ENCODE peak calls at places on chromosomes 7 and 10, in four cellular contexts. One of them, this sample, is unnamed.

GRCh38 chr10:87771871-87772500 is 46.0 kb downstream of the ATAD1 start:
- DNase-seq in prostate gland: no peak
- DNase-seq in HuH-7.5: no peak
- DNase-seq in activated T-helper 1 cell treated with anti-CD3 and anti-CD28 coated beads, Interleukin-2, amount 50 U/mL, for 16 hours: no peak
- DNase-seq in this sample: no peak

GRCh38 chr10:6153845-6154244 is 48.9 kb upstream of the PFKFB3 start:
- DNase-seq in prostate gland: no peak
- DNase-seq in HuH-7.5: no peak
- DNase-seq in activated T-helper 1 cell treated with anti-CD3 and anti-CD28 coated beads, Interleukin-2, amount 50 U/mL, for 16 hours: no peak
- DNase-seq in this sample: no peak

GRCh38 chr10:80324891-80325364 is 31.6 kb downstream of the DYDC1 start:
- DNase-seq in prostate gland: no peak
- DNase-seq in HuH-7.5: no peak
- DNase-seq in activated T-helper 1 cell treated with anti-CD3 and anti-CD28 coated beads, Interleukin-2, amount 50 U/mL, for 16 hours: no peak
- DNase-seq in this sample: no peak

GRCh38 chr10:19917756-19918478 is 101.7 kb downstream of the PLXDC2 start:
- DNase-seq in prostate gland: no peak
- DNase-seq in HuH-7.5: no peak
- DNase-seq in activated T-helper 1 cell treated with anti-CD3 and anti-CD28 coated beads, Interleukin-2, amount 50 U/mL, for 16 hours: no peak
- DNase-seq in this sample: no peak

GRCh38 chr10:76324283-76324682 is 892.9 kb downstream of the LRMDA start:
- DNase-seq in prostate gland: peak
- DNase-seq in HuH-7.5: no peak
- DNase-seq in activated T-helper 1 cell treated with anti-CD3 and anti-CD28 coated beads, Interleukin-2, amount 50 U/mL, for 16 hours: no peak
- DNase-seq in this sample: no peak

GRCh38 chr10:104274762-104275721 is 6.1 kb downstream of the GSTO2 start:
- DNase-seq in prostate gland: peak
- DNase-seq in HuH-7.5: peak
- DNase-seq in activated T-helper 1 cell treated with anti-CD3 and anti-CD28 coated beads, Interleukin-2, amount 50 U/mL, for 16 hours: peak
- DNase-seq in this sample: no peak

GRCh38 chr10:133441780-133442179 is 12.0 kb upstream of the SCART1 start:
- DNase-seq in prostate gland: no peak
- DNase-seq in HuH-7.5: no peak
- DNase-seq in activated T-helper 1 cell treated with anti-CD3 and anti-CD28 coated beads, Interleukin-2, amount 50 U/mL, for 16 hours: no peak
- DNase-seq in this sample: no peak

GRCh38 chr10:27822286-27822685 is 76.7 kb upstream of the MKX start:
- DNase-seq in prostate gland: no peak
- DNase-seq in HuH-7.5: no peak
- DNase-seq in activated T-helper 1 cell treated with anti-CD3 and anti-CD28 coated beads, Interleukin-2, amount 50 U/mL, for 16 hours: no peak
- DNase-seq in this sample: no peak

GRCh38 chr10:5476918-5477525 is 22.3 kb downstream of the CALML5 start:
- DNase-seq in prostate gland: no peak
- DNase-seq in HuH-7.5: no peak
- DNase-seq in activated T-helper 1 cell treated with anti-CD3 and anti-CD28 coated beads, Interleukin-2, amount 50 U/mL, for 16 hours: no peak
- DNase-seq in this sample: no peak

GRCh38 chr7:101630591-101630990 is 1.5 kb upstream of the MYL10 start:
- DNase-seq in prostate gland: no peak
- DNase-seq in HuH-7.5: no peak
- DNase-seq in activated T-helper 1 cell treated with anti-CD3 and anti-CD28 coated beads, Interleukin-2, amount 50 U/mL, for 16 hours: no peak
- DNase-seq in this sample: no peak

GRCh38 chr7:96723622-96724021 is 14.0 kb upstream of the SEM1 start:
- DNase-seq in prostate gland: no peak
- DNase-seq in HuH-7.5: no peak
- DNase-seq in activated T-helper 1 cell treated with anti-CD3 and anti-CD28 coated beads, Interleukin-2, amount 50 U/mL, for 16 hours: no peak
- DNase-seq in this sample: no peak

This sample was measured in central memory CD8-positive, alpha-beta T cell.